ENCODE peak calls at places on chromosomes 1 and 21, in nine cellular contexts. O is HEK293T, T is ascending aorta, I is left ventricle myocardium superior, K is A549, J is heart left ventricle, A is brain pericyte, V is RWPE1, B is globus pallidus. G is an unnamed sample.
A peak's percentile ranks its signal among the peaks of the same experiment; 100 is the strongest.

GRCh38 chr1:43873851-43874250 is 59.8 kb upstream of the ARTN start:
- DNase-seq in B (no peak), V (no peak), K (no peak), A (no peak), J (no peak), I (no peak), O (no peak), T (no peak), G (no peak)

GRCh38 chr1:53276902-53277281 is 38.6 kb upstream of the MAGOH start:
- DNase-seq in V (no peak), J (no peak), T (no peak), I (no peak), A (no peak), K (no peak), O (no peak), B (no peak), G (no peak)

GRCh38 chr1:1942753-1943656 is 23.9 kb upstream of the TMEM52 start:
- DNase-seq in J (no peak), O (no peak), A (no peak), B (no peak), V (no peak), K (no peak), I (peak; percentile 24), T (no peak), G (no peak)

GRCh38 chr1:90045853-90046563 is 51.1 kb downstream of the ZNF326 start:
- DNase-seq in K (peak; percentile 10), T (no peak), A (no peak), V (peak; percentile 31), B (peak; percentile 5), J (no peak), O (peak; percentile 43), I (no peak), G (peak; percentile 4)

GRCh38 chr1:75587692-75588091 is 23.2 kb downstream of the SLC44A5 start:
- DNase-seq in V (no peak), K (no peak), A (no peak), T (no peak), I (no peak), O (no peak), J (no peak), B (no peak), G (no peak)

GRCh38 chr1:233364695-233365539 is 37.4 kb downstream of the MAP3K21 start:
- DNase-seq in K (peak; percentile 21), O (no peak), I (no peak), V (peak; percentile 16), T (no peak), J (no peak), B (no peak), A (no peak), G (peak; percentile 18)

GRCh38 chr1:201958348-201958747 is 3.0 kb downstream of the TIMM17A start:
- DNase-seq in K (no peak), J (no peak), A (no peak), O (no peak), T (no peak), I (no peak), V (no peak), B (no peak), G (no peak)

GRCh38 chr1:91613594-91613993 is 112.9 kb downstream of the CDC7 start:
- DNase-seq in I (no peak), J (no peak), O (no peak), V (peak; percentile 13), T (no peak), A (no peak), K (peak; percentile 25), B (no peak), G (no peak)

GRCh38 chr1:211344335-211344664 is 17.7 kb downstream of the TRAF5 start:
- DNase-seq in V (no peak), B (no peak), K (no peak), I (no peak), J (no peak), O (no peak), T (no peak), A (no peak), G (no peak)

GRCh38 chr1:236480758-236481436 is 42.9 kb upstream of the LGALS8 start:
- DNase-seq in A (no peak), V (no peak), K (no peak), O (no peak), I (no peak), B (no peak), T (no peak), J (no peak), G (no peak)

GRCh38 chr21:38352536-38353219 is 95.9 kb downstream of the KCNJ15 start:
- DNase-seq in A (no peak), I (peak; percentile 43), B (peak; percentile 4), V (peak; percentile 69), J (peak; percentile 37), O (peak; percentile 54), K (peak; percentile 47), T (no peak), G (peak; percentile 58)